ENCODE peak calls at places on chromosomes 11 and 22, in seven cellular contexts. C, Q, H, Z, T, A and P are unnamed samples.

GRCh38 chr22:31282748-31283468 is 9.4 kb downstream of the PIK3IP1 start:
- DNase-seq in C (no peak), Q (no peak), H (no peak), Z (no peak), T (no peak), A (no peak), P (no peak)

GRCh38 chr22:20464096-20464614 is 26.5 kb upstream of the SCARF2 start:
- DNase-seq in C (no peak), Q (no peak), H (no peak), Z (no peak), T (no peak), A (no peak), P (no peak)

GRCh38 chr11:26199341-26199740 is 132.6 kb upstream of the ANO3 start:
- DNase-seq in C (no peak), Q (no peak), H (no peak), Z (no peak), T (no peak), A (no peak), P (no peak)

GRCh38 chr11:76279651-76280050 is 73.3 kb upstream of the WNT11 start:
- DNase-seq in C (no peak), Q (peak), H (no peak), Z (no peak), T (no peak), A (no peak), P (no peak)

GRCh38 chr11:71562120-71562519 is 3.2 kb upstream of the KRTAP5-10 start:
- DNase-seq in C (peak), Q (no peak), H (no peak), Z (no peak), T (no peak), A (no peak), P (no peak)

GRCh38 chr11:14189874-14190273 is 169.1 kb downstream of the RRAS2 start:
- DNase-seq in C (no peak), Q (no peak), H (no peak), Z (no peak), T (no peak), A (no peak), P (no peak)

GRCh38 chr11:12806113-12806512 is 131.9 kb downstream of the TEAD1 start:
- DNase-seq in C (no peak), Q (no peak), H (no peak), Z (no peak), T (no peak), A (no peak), P (no peak)

GRCh38 chr11:128593281-128593680 is 5.9 kb upstream of the ETS1 start:
- DNase-seq in C (no peak), Q (no peak), H (peak), Z (no peak), T (no peak), A (no peak), P (no peak)

GRCh38 chr22:45225732-45226560 is 14.7 kb downstream of the KIAA0930 start:
- DNase-seq in C (no peak), Q (no peak), H (no peak), Z (peak), T (no peak), A (no peak), P (no peak)

GRCh38 chr11:134342572-134343340 is 11.0 kb downstream of the GLB1L2 start:
- DNase-seq in C (no peak), Q (no peak), H (no peak), Z (no peak), T (no peak), A (no peak), P (no peak)

GRCh38 chr11:14499178-14499559 is 442 bp downstream of the COPB1 start:
- DNase-seq in C (no peak), Q (no peak), H (no peak), Z (peak), T (no peak), A (no peak), P (no peak)

GRCh38 chr11:95516786-95517185 is 272.8 kb downstream of the FAM76B start:
- DNase-seq in C (no peak), Q (no peak), H (no peak), Z (no peak), T (no peak), A (no peak), P (no peak)

GRCh38 chr11:57562596-57562995 is 4.9 kb downstream of the UBE2L6 start:
- DNase-seq in C (no peak), Q (no peak), H (no peak), Z (no peak), T (no peak), A (no peak), P (no peak)

GRCh38 chr11:95345243-95345642 is 114.2 kb upstream of the SESN3 start:
- DNase-seq in C (no peak), Q (no peak), H (no peak), Z (no peak), T (no peak), A (no peak), P (no peak)

GRCh38 chr22:37771702-37772427 is 35.9 kb upstream of the GCAT start:
- DNase-seq in C (no peak), Q (no peak), H (no peak), Z (no peak), T (no peak), A (no peak), P (no peak)

GRCh38 chr22:49039625-49040024 is 788.0 kb downstream of the BRD1 start:
- DNase-seq in C (no peak), Q (no peak), H (no peak), Z (peak), T (no peak), A (no peak), P (no peak)

GRCh38 chr11:11427185-11427944 is 74.3 kb upstream of the CSNK2A3 start:
- DNase-seq in C (no peak), Q (no peak), H (no peak), Z (no peak), T (no peak), A (no peak), P (no peak)

GRCh38 chr11:27018902-27019544 is 21.6 kb upstream of the BBOX1 start:
- DNase-seq in C (no peak), Q (no peak), H (no peak), Z (no peak), T (no peak), A (no peak), P (no peak)

GRCh38 chr22:46446799-46447198 is 90.6 kb downstream of the CELSR1 start:
- DNase-seq in C (no peak), Q (no peak), H (no peak), Z (no peak), T (no peak), A (no peak), P (no peak)

GRCh38 chr11:118263694-118264567 is at the start of gene MPZL2:
- DNase-seq in C (peak), Q (no peak), H (no peak), Z (peak), T (no peak), A (no peak), P (no peak)

GRCh38 chr11:74225565-74225964 is 54.5 kb downstream of the PPME1 start:
- DNase-seq in C (no peak), Q (no peak), H (no peak), Z (no peak), T (no peak), A (no peak), P (no peak)

GRCh38 chr11:74221816-74222215 is 50.7 kb downstream of the PPME1 start:
- DNase-seq in C (no peak), Q (no peak), H (no peak), Z (no peak), T (no peak), A (no peak), P (no peak)

GRCh38 chr11:74220376-74220775 is 49.3 kb downstream of the PPME1 start:
- DNase-seq in C (no peak), Q (no peak), H (no peak), Z (no peak), T (peak), A (no peak), P (no peak)
- TF ChIP-seq YY1 in C (no peak), Q (no peak), H (no peak), Z (no peak), T (no peak), A (no peak), P (no peak)

GRCh38 chr22:24406322-24407277 is 20.8 kb upstream of the ADORA2A start:
- DNase-seq in C (no peak), Q (no peak), H (no peak), Z (no peak), T (peak), A (no peak), P (peak)
- TF ChIP-seq YY1 in C (no peak), Q (no peak), H (no peak), Z (no peak), T (no peak), A (no peak), P (no peak)

GRCh38 chr11:3381794-3382193 is 2.8 kb upstream of the ZNF195 start:
- DNase-seq in C (no peak), Q (no peak), H (no peak), Z (no peak), T (no peak), A (no peak), P (no peak)
- TF ChIP-seq YY1 in C (no peak), Q (no peak), H (no peak), Z (no peak), T (no peak), A (no peak), P (no peak)

GRCh38 chr11:73414977-73415492 is 38.8 kb downstream of the RELT start:
- DNase-seq in C (no peak), Q (no peak), H (no peak), Z (no peak), T (no peak), A (peak), P (no peak)
- TF ChIP-seq YY1 in C (no peak), Q (no peak), H (no peak), Z (no peak), T (no peak), A (no peak), P (no peak)

GRCh38 chr22:17994424-17995108 is 29.8 kb downstream of the MICAL3 start:
- DNase-seq in C (no peak), Q (no peak), H (no peak), Z (no peak), T (no peak), A (no peak), P (no peak)
- TF ChIP-seq YY1 in C (no peak), Q (no peak), H (no peak), Z (no peak), T (no peak), A (no peak), P (no peak)

GRCh38 chr22:43200031-43200430 is 13.1 kb upstream of the TTLL12 start:
- DNase-seq in C (no peak), Q (no peak), H (no peak), Z (no peak), T (no peak), A (no peak), P (no peak)
- TF ChIP-seq YY1 in C (no peak), Q (no peak), H (no peak), Z (no peak), T (no peak), A (no peak), P (no peak)

DNA sequence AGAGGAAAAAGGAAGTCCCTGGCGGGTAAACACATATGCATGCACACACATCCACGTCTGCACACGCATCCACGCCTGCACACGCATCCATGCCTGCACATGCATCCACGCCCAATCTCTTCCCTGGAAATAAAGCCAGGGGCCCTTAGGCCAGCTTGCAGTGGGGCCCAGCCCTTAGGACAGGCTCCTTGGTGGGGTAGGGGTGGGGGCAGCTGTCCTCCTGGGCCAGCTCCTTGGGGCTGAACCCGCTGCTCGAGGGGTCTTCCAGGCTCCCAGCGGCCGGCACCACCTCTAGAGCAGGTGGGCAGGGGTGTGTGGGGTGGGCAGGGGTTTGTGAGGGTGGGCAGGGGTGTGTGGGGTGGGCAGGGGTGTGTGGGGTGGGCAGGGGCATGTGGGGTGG is 1.9 kb downstream of the C11orf21 start:
- DNase-seq in C (no peak), Q (no peak), H (no peak), Z (no peak), T (no peak), A (no peak), P (no peak)
- TF ChIP-seq YY1 in C (no peak), Q (no peak), H (no peak), Z (no peak), T (no peak), A (no peak), P (no peak)

DNA sequence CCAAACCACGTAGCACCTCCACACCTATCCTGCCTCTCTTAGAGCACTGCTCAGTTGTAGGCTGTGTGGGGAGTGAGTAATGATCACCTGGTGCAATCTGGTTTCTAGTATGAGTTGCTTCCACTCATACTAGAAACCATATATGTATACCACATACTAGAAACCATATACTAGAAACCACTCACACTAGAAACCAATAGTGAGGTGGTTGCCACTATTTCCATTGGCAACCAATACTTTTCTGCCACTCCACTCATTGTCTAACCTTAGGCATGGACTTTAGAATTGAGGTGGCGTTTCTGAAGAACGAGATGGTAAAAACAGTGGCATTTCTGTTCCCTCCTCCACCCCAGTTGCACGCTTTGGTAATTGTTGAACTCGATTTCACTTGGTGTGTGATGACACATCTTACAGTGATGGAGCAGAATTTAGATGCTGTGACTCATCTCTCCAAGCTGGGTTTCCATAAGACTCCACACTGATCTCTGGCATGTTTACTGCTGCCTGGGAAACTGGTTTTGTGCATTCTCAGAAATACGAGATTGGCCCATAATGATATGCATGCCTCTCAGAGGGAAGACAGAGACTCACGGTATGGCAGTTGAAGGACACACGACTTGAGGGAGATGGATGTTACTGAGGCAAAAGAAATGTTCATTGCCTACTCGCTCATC is 82.9 kb downstream of the KIRREL3 start:
- DNase-seq in C (no peak), Q (no peak), H (no peak), Z (no peak), T (no peak), A (peak), P (no peak)
- TF ChIP-seq YY1 in C (no peak), Q (no peak), H (no peak), Z (no peak), T (no peak), A (no peak), P (no peak)